ENCODE peak calls at places on chromosomes 1 and 21, in seven cellular contexts. K, O, C, R, T, B and P are unnamed samples.

GRCh38 chr1:212287261-212287895 is 2.2 kb downstream of the PPP2R5A start:
- DNase-seq in R (no peak), B (no peak), C (no peak), T (no peak), O (no peak), K (no peak), P (no peak)

GRCh38 chr1:59446257-59446901 is 149.5 kb downstream of the FGGY start:
- DNase-seq in B (no peak), O (no peak), R (no peak), C (no peak), T (no peak), K (peak; percentile 86), P (no peak)

GRCh38 chr21:46110499-46111192 is 12.7 kb downstream of the COL6A2 start:
- DNase-seq in C (peak; percentile 2), O (peak; percentile 73), T (peak; percentile 66), R (no peak), B (peak; percentile 43), K (no peak), P (no peak)

GRCh38 chr1:9589144-9589718 is 520 bp downstream of the TMEM201 start:
- DNase-seq in K (peak; percentile 23), T (no peak), B (peak; percentile 66), R (no peak), C (no peak), O (peak; percentile 42), P (no peak)

GRCh38 chr1:17789926-17790325 is 34.8 kb downstream of the ACTL8 start:
- DNase-seq in C (no peak), B (no peak), K (no peak), R (no peak), T (no peak), O (no peak), P (no peak)

GRCh38 chr21:26715878-26716506 is 129.2 kb downstream of the ADAMTS1 start:
- DNase-seq in C (peak; percentile 74), R (peak; percentile 31), O (peak; percentile 32), K (peak; percentile 51), B (no peak), T (no peak), P (peak; percentile 53)

GRCh38 chr1:21781971-21782867 is 730 bp downstream of the USP48 start:
- DNase-seq in C (peak; percentile 30), B (peak; percentile 81), K (peak; percentile 54), O (no peak), T (peak; percentile 73), R (peak; percentile 38), P (peak; percentile 26)

GRCh38 chr1:145994391-145995120 is 1.8 kb downstream of the TXNIP start:
- DNase-seq in B (peak; percentile 78), O (peak; percentile 33), K (no peak), T (peak; percentile 68), C (no peak), R (no peak), P (no peak)

GRCh38 chr1:12543747-12544146 is 74.3 kb downstream of the DHRS3 start:
- DNase-seq in C (no peak), O (no peak), R (no peak), T (no peak), B (no peak), K (no peak), P (no peak)

GRCh38 chr1:116252785-116253184 is 120.3 kb upstream of the ATP1A1 start:
- DNase-seq in K (no peak), T (no peak), C (no peak), B (no peak), O (no peak), R (no peak), P (no peak)

GRCh38 chr1:180849031-180849775 is 63.5 kb upstream of the KIAA1614 start:
- DNase-seq in R (no peak), K (no peak), B (no peak), C (no peak), O (no peak), T (no peak), P (no peak)

GRCh38 chr21:18887922-18888602 is 484.5 kb upstream of the TMPRSS15 start:
- DNase-seq in B (no peak), R (no peak), O (no peak), C (no peak), K (no peak), T (no peak), P (no peak)

GRCh38 chr1:162042361-162042760 is 18.7 kb upstream of the OLFML2B start:
- DNase-seq in B (no peak), C (no peak), O (no peak), K (no peak), R (no peak), T (no peak), P (no peak)

GRCh38 chr1:162036156-162036555 is 12.5 kb upstream of the OLFML2B start:
- DNase-seq in K (no peak), T (no peak), B (no peak), R (no peak), O (no peak), C (no peak), P (no peak)

GRCh38 chr1:162038624-162039023 is 15.0 kb upstream of the OLFML2B start:
- DNase-seq in O (no peak), R (no peak), T (no peak), K (no peak), C (no peak), B (no peak), P (no peak)

GRCh38 chr1:162035241-162035640 is 11.6 kb upstream of the OLFML2B start:
- DNase-seq in R (no peak), K (no peak), T (no peak), O (no peak), B (no peak), C (no peak), P (no peak)

GRCh38 chr1:162040657-162041056 is 17.0 kb upstream of the OLFML2B start:
- DNase-seq in O (no peak), K (peak; percentile 50), B (no peak), C (no peak), T (no peak), R (no peak), P (no peak)
- TF ChIP-seq CTCF in O (no peak), K (peak; percentile 52), B (peak; percentile 9), C (no peak), T (no peak), R (peak; percentile 65), P (peak; percentile 50)

GRCh38 chr1:37255111-37255795 is 219.1 kb upstream of the ZC3H12A start:
- DNase-seq in O (no peak), R (no peak), C (peak; percentile 86), T (no peak), K (no peak), B (no peak), P (peak; percentile 58)
- TF ChIP-seq CTCF in O (no peak), R (no peak), C (no peak), T (no peak), K (no peak), B (no peak), P (no peak)

GRCh38 chr1:159835862-159836518 is 9.3 kb downstream of the SLAMF8 start:
- DNase-seq in K (no peak), C (no peak), B (no peak), R (no peak), T (no peak), O (no peak), P (no peak)
- TF ChIP-seq CTCF in K (peak; percentile 23), C (no peak), B (peak; percentile 37), R (peak; percentile 34), T (peak; percentile 12), O (no peak), P (no peak)

GRCh38 chr1:220119043-220119512 is 25.1 kb downstream of the IARS2 start:
- DNase-seq in O (no peak), K (peak; percentile 21), C (no peak), T (no peak), R (no peak), B (no peak), P (no peak)

DNA sequence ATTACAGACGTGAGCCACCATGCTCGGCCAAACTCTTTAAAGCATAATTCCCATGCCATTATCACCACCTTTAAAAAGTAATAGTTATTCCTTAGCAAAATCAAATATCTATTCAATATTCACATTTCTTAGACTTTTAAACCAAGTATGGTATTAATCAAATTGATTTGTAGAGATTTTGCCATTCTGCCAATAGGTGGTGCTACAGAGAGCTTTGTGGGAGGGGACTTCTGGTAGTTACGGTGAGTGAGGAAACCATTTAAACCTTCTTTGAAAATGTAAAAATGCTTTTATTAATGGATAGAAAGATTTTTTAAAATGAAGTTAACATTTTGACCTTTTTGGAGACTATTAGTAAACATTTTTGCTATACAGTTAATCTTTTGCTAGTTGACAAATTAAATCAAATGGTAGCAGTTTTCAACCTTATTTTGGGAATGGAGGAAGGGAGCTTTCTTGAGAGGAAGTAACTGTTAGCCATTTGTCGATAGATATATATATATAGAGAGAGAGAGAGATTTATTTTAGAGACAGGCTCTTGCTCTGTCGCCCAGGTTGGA is 19.3 kb downstream of the IARS2 start:
- DNase-seq in K (peak; percentile 20), O (no peak), C (no peak), R (no peak), T (no peak), B (peak; percentile 60), P (no peak)
- TF ChIP-seq CTCF in K (peak; percentile 40), O (no peak), C (peak; percentile 72), R (peak; percentile 51), T (peak; percentile 35), B (peak; percentile 71), P (peak; percentile 67)

GRCh38 chr1:206568779-206569352 is 43.4 kb downstream of the EIF2D start:
- DNase-seq in R (no peak), T (no peak), K (no peak), O (no peak), C (no peak), B (no peak), P (no peak)
- TF ChIP-seq CTCF in R (no peak), T (no peak), K (no peak), O (no peak), C (no peak), B (no peak), P (no peak)

DNA sequence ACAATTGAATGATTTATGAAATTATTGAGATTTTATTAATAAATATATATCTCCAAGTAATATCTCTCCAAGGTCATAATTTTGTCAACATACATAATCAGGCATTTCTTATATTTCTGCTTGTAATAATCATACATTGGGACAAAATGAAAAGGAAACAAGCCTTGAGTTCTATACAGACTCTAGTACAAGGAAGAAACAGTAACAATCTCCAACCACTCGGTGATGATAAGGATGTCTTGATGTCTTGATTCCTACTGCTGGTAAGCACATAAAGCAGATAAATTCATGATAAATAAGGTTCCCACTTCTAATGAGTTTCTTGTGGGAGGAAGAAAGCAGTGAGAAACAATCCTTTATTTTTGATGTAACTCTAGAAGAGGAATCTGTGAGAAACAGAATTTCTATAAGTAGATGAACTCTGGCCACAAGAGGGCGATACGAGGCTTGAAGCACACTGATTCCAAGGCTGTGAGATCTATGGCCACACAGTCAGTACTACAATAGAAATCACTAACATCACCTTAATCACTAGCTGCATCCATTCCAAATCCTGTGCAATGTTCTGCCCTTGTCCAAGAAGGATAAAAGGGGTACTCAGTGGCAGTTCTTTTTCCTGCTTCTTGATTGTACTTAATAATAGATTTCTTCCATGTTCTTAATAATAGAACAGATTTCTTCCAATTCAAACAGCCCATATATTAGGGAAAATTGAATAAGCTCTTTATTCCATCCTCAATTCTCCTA is 41.4 kb upstream of the LRRC8B start:
- DNase-seq in R (peak; percentile 76), C (peak; percentile 74), O (peak; percentile 84), K (peak; percentile 81), B (peak; percentile 92), T (peak; percentile 68), P (peak; percentile 78)
- TF ChIP-seq CTCF in R (peak; percentile 73), C (peak; percentile 79), O (peak; percentile 49), K (peak; percentile 71), B (peak; percentile 78), T (peak; percentile 83), P (peak; percentile 85)

DNA sequence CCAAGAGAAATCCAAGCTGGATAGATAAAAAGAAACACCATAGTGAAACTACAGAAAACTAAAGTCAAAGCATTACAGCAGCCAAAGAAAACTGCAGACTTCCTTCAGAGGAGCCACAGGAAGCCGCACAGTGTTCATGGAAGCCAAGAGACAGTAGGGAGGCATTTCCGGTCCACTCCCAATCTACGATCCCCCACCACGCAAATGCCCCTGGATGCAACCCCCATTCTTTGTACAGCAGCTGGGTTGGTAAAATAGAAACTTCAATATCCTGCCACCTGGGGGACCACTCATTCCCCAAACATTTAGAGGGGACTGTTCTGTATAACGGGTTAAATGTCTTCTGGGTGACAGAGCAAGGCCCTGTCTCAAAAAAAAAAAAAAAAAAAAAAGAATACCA is 43.9 kb upstream of the TSPEAR start:
- DNase-seq in C (no peak), R (no peak), B (no peak), O (no peak), T (no peak), K (no peak), P (no peak)
- TF ChIP-seq CTCF in C (no peak), R (no peak), B (no peak), O (no peak), T (no peak), K (peak; percentile 26), P (no peak)